ENCODE peak calls at places on chromosome 10, in nine cellular contexts. Q is RWPE1, A is neural progenitor cell, N is upper lobe of right lung, E is nephron progenitor cell, L is stomach, T is Calu3, H is H9, F is cardiac muscle cell. I is an unnamed sample.
A peak's percentile ranks its signal among the peaks of the same experiment; 100 is the strongest.

GRCh38 chr10:75508814-75509306 is 77.4 kb downstream of the LRMDA start:
- DNase-seq in Q (no peak), A (no peak), N (no peak), E (no peak), L (no peak), T (no peak), H (no peak), F (peak; percentile 36), I (no peak)

GRCh38 chr10:63240807-63241206 is 107.7 kb downstream of the NRBF2 start:
- DNase-seq in Q (no peak), A (no peak), N (no peak), E (no peak), L (no peak), T (no peak), H (no peak), F (peak; percentile 38), I (no peak)

GRCh38 chr10:96610817-96611216 is 24.0 kb upstream of the TM9SF3 start:
- DNase-seq in Q (no peak), A (no peak), N (no peak), E (no peak), L (peak; percentile 72), T (no peak), H (no peak), F (no peak), I (no peak)

GRCh38 chr10:93425861-93426260 is 56.3 kb downstream of the MYOF start:
- DNase-seq in Q (no peak), A (no peak), N (no peak), E (no peak), L (no peak), T (no peak), H (no peak), F (no peak), I (no peak)

GRCh38 chr10:9911488-9911887 is 1106.2 kb upstream of the CELF2 start:
- DNase-seq in Q (no peak), A (no peak), N (no peak), E (no peak), L (no peak), T (no peak), H (peak; percentile 85), F (no peak), I (no peak)

GRCh38 chr10:62614389-62615157 is 189.9 kb upstream of the ADO start:
- DNase-seq in Q (peak; percentile 26), A (no peak), N (no peak), E (no peak), L (no peak), T (no peak), H (no peak), F (peak; percentile 41), I (no peak)

GRCh38 chr10:11698691-11699545 is 43.3 kb upstream of the ECHDC3 start:
- DNase-seq in Q (no peak), A (no peak), N (no peak), E (no peak), L (no peak), T (no peak), H (no peak), F (no peak), I (no peak)

GRCh38 chr10:101063162-101063525 is 1.4 kb downstream of the KAZALD1 start:
- DNase-seq in Q (no peak), A (no peak), N (no peak), E (no peak), L (no peak), T (no peak), H (no peak), F (no peak), I (no peak)

GRCh38 chr10:76428541-76429330 is 997.3 kb downstream of the LRMDA start:
- DNase-seq in Q (peak; percentile 63), A (no peak), N (no peak), E (no peak), L (no peak), T (no peak), H (no peak), F (peak; percentile 96), I (no peak)

GRCh38 chr10:68752711-68753110 is 31.7 kb downstream of the CCAR1 start:
- DNase-seq in Q (no peak), A (no peak), N (no peak), E (no peak), L (no peak), T (no peak), H (no peak), F (no peak), I (no peak)

GRCh38 chr10:72223743-72224101 is 7.6 kb upstream of the ASCC1 start:
- DNase-seq in Q (no peak), A (no peak), N (no peak), E (no peak), L (no peak), T (no peak), H (no peak), F (no peak), I (no peak)

GRCh38 chr10:63702107-63702506 is 180.9 kb downstream of the REEP3 start:
- DNase-seq in Q (no peak), A (no peak), N (no peak), E (no peak), L (no peak), T (no peak), H (no peak), F (no peak), I (no peak)

GRCh38 chr10:114603943-114604342 is 54.1 kb downstream of the ABLIM1 start:
- DNase-seq in Q (no peak), A (no peak), N (no peak), E (no peak), L (no peak), T (no peak), H (no peak), F (peak; percentile 58), I (no peak)

GRCh38 chr10:46255696-46256355 is 31.0 kb upstream of the ANTXRL start:
- DNase-seq in Q (peak; percentile 49), A (peak; percentile 71), N (peak; percentile 86), E (peak; percentile 68), L (peak; percentile 66), T (peak; percentile 98), H (peak; percentile 84), F (peak; percentile 31), I (no peak)

GRCh38 chr10:69123306-69123746 is 652 bp upstream of the VPS26A start:
- DNase-seq in Q (peak; percentile 45), A (peak; percentile 83), N (no peak), E (peak; percentile 66), L (peak; percentile 58), T (no peak), H (no peak), F (peak; percentile 77), I (no peak)

GRCh38 chr10:61478621-61479312 is 25.6 kb upstream of the TMEM26 start:
- DNase-seq in Q (no peak), A (no peak), N (no peak), E (no peak), L (no peak), T (no peak), H (no peak), F (no peak), I (no peak)
- TF ChIP-seq CTCF in Q (no peak), A (no peak), N (no peak), E (no peak), L (no peak), T (no peak), H (no peak), F (no peak), I (no peak)

DNA sequence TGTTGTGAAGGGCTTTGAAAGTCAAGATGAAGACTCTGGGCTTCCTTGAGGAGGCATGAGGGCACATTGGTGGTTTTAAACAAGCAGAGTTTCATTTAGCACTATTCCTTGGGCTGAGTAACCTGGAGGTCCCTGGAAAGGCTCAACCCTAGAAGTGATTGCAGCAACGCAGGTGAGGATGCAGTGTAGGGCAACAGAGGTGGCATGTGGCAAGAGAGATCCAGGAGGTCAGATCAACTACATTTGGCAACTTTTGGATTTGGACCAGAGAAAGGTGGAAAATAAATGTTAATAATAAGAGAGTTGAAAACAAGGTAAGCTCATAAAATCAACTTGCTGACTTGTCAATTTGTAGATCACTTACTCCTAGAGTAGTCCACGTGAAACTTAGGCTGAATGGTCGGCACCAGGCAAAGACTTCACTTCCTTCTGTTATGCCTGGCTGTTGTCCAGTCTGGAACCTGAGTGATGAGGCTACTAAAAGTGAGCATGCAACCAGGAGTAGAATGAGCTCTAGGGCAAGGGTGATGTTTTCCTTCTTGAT is 414.6 kb upstream of the ZMIZ1 start:
- DNase-seq in Q (no peak), A (no peak), N (no peak), E (no peak), L (no peak), T (no peak), H (no peak), F (no peak), I (no peak)
- TF ChIP-seq CTCF in Q (no peak), A (no peak), N (no peak), E (no peak), L (no peak), T (no peak), H (no peak), F (no peak), I (no peak)

GRCh38 chr10:97709746-97710078 is 3.8 kb upstream of the MARVELD1 start:
- DNase-seq in Q (no peak), A (no peak), N (no peak), E (no peak), L (no peak), T (no peak), H (no peak), F (no peak), I (no peak)
- TF ChIP-seq CTCF in Q (peak; percentile 29), A (no peak), N (no peak), E (peak; percentile 3), L (no peak), T (no peak), H (peak; percentile 30), F (no peak), I (no peak)

GRCh38 chr10:14477408-14477710 is 146.6 kb upstream of the FRMD4A start:
- DNase-seq in Q (no peak), A (no peak), N (no peak), E (no peak), L (no peak), T (no peak), H (no peak), F (peak; percentile 14), I (no peak)

GRCh38 chr10:14476641-14477407 is 146.1 kb upstream of the FRMD4A start:
- DNase-seq in Q (no peak), A (no peak), N (no peak), E (no peak), L (no peak), T (no peak), H (no peak), F (peak; percentile 34), I (no peak)

GRCh38 chr10:14481014-14481413 is 150.3 kb upstream of the FRMD4A start:
- DNase-seq in Q (no peak), A (no peak), N (no peak), E (no peak), L (no peak), T (no peak), H (no peak), F (no peak), I (no peak)

GRCh38 chr10:14478201-14478600 is 147.5 kb upstream of the FRMD4A start:
- DNase-seq in Q (no peak), A (no peak), N (no peak), E (no peak), L (no peak), T (no peak), H (no peak), F (no peak), I (no peak)

DNA sequence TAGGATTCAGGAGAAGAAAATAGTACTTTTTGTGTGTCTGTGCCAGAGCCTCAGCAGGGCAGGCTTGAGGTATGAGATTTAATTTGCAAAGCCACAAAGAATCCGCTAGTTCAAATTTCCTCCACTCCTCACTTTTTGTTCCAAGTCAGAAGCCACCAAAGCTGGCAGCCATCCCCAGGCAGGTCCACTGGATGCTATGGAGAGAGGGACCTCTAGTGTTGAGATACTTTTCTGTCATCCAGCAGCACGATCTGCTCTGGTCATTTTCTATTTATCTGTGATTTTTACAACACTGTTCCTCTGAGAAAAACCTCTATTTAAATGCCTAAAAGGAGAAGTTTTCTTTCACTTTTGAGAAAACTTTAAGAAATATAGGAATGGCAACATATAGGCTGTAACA is 147.9 kb upstream of the FRMD4A start:
- DNase-seq in Q (peak; percentile 34), A (peak; percentile 82), N (no peak), E (peak; percentile 46), L (peak; percentile 49), T (peak; percentile 45), H (peak; percentile 67), F (peak; percentile 86), I (no peak)
- TF ChIP-seq CTCF in Q (no peak), A (peak; percentile 88), N (peak; percentile 45), E (peak; percentile 69), L (peak; percentile 17), T (peak; percentile 17), H (peak; percentile 90), F (peak; percentile 72), I (no peak)

I was measured in activated B cell treated with CpG ODN at 0.5 μM for 24 hours.